ENCODE peak calls at places on chromosomes 3 and 15, in eight cellular contexts. A is ovary; U is IMR-90; O is uterus; K is hepatocyte; I is CD8-positive, alpha-beta T cell; C is A673; J is sigmoid colon. Q is an unnamed sample.

GRCh38 chr15:72835289-72835890 is 51.8 kb upstream of the ADPGK start:
- DNase-seq in A (no peak), U (no peak), O (no peak), K (peak; percentile 44), I (no peak), C (peak; percentile 46), J (no peak), Q (peak; percentile 13)

GRCh38 chr15:98725874-98726273 is 77.5 kb downstream of the IGF1R start:
- DNase-seq in A (no peak), U (no peak), O (no peak), K (no peak), I (no peak), C (no peak), J (no peak), Q (no peak)

GRCh38 chr3:161067346-161067745 is 37.8 kb downstream of the B3GALNT1 start:
- DNase-seq in A (no peak), U (no peak), O (no peak), K (no peak), I (no peak), C (no peak), J (no peak), Q (no peak)

GRCh38 chr3:168161696-168162095 is 66.0 kb upstream of the GOLIM4 start:
- DNase-seq in A (no peak), U (no peak), O (no peak), K (no peak), I (no peak), C (no peak), J (peak; percentile 69), Q (no peak)

GRCh38 chr15:63256433-63256884 is 20.9 kb upstream of the APH1B start:
- DNase-seq in A (no peak), U (peak; percentile 84), O (no peak), K (peak; percentile 32), I (no peak), C (peak; percentile 90), J (no peak), Q (no peak)

GRCh38 chr15:101045236-101045646 is 126.1 kb downstream of the LRRK1 start:
- DNase-seq in A (peak; percentile 57), U (peak; percentile 47), O (peak; percentile 36), K (no peak), I (no peak), C (no peak), J (peak; percentile 52), Q (peak; percentile 58)

GRCh38 chr3:55782351-55782750 is 295.2 kb upstream of the WNT5A start:
- DNase-seq in A (no peak), U (no peak), O (no peak), K (no peak), I (no peak), C (no peak), J (no peak), Q (no peak)

GRCh38 chr15:83248151-83248851 is 36.2 kb downstream of the BNC1 start:
- DNase-seq in A (no peak), U (peak; percentile 68), O (no peak), K (peak; percentile 80), I (no peak), C (peak; percentile 73), J (no peak), Q (no peak)

DNA sequence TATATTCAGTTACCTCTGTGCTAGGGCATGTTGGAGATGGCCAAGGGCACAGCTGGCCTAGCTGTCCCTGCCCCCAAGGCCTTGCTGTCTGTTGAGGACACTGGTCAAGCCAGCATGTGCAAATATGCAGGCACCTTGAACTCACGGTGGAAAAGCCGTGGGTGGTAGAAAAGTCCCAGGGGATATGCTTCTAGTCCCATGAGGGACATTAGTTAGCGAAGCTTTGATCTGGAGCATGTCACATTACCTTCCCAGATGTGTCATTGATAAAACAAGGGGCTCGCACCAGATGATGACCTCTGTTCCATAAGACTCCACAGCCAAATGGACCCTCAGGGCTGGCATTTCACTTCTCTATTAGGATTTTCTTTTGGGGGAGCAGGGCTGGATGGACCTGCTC is 14.2 kb upstream of the TMEM158 start:
- DNase-seq in A (no peak), U (no peak), O (no peak), K (no peak), I (no peak), C (no peak), J (no peak), Q (no peak)
- H3K4me3 ChIP-seq in A (no peak overlapping the region), U (no peak overlapping the region), O (no peak overlapping the region), K (no peak overlapping the region), I (no peak overlapping the region), C (no peak overlapping the region), J (no peak overlapping the region), Q (no peak overlapping the region)

DNA sequence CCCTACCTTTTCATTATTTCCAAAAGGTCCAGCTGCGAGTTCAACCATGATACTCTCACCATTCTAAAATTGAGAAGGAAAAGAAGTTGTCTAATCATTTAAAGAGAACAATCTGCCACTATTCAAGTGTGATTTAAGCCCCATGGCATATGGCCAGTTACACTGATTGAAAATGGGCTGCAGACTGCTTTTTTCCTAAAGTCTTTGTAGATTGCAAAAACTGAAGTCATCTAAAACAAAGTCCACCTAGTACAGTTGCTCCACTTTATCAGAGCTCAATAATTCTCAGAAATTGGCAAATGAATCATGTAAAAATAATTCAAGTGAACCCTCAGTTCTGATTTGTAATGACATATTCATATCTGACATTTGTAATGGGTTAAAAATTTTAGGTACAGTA is 39.2 kb downstream of the SPPL2A start:
- DNase-seq in A (no peak), U (no peak), O (no peak), K (no peak), I (no peak), C (no peak), J (no peak), Q (no peak)
- H3K27me3 ChIP-seq in A (no peaks in the 10 kb centered on the region), U (no peaks in the 10 kb centered on the region), O (no peaks in the 10 kb centered on the region), K (no peaks in the 10 kb centered on the region), I (no peaks in the 10 kb centered on the region), C (no peaks in the 10 kb centered on the region), J (no peaks in the 10 kb centered on the region), Q (no peaks in the 10 kb centered on the region)

GRCh38 chr3:114760679-114761078 is 386.4 kb downstream of the ZBTB20 start:
- DNase-seq in A (no peak), U (no peak), O (no peak), K (no peak), I (no peak), C (no peak), J (no peak), Q (no peak)

GRCh38 chr3:114756506-114757279 is 390.4 kb downstream of the ZBTB20 start:
- DNase-seq in A (no peak), U (peak; percentile 56), O (no peak), K (no peak), I (no peak), C (no peak), J (peak; percentile 68), Q (no peak)

GRCh38 chr3:114762144-114762543 is 384.9 kb downstream of the ZBTB20 start:
- DNase-seq in A (no peak), U (no peak), O (no peak), K (no peak), I (no peak), C (no peak), J (no peak), Q (no peak)

GRCh38 chr3:114764056-114764492 is 383.0 kb downstream of the ZBTB20 start:
- DNase-seq in A (no peak), U (peak; percentile 28), O (no peak), K (no peak), I (no peak), C (peak; percentile 4), J (no peak), Q (no peak)

DNA sequence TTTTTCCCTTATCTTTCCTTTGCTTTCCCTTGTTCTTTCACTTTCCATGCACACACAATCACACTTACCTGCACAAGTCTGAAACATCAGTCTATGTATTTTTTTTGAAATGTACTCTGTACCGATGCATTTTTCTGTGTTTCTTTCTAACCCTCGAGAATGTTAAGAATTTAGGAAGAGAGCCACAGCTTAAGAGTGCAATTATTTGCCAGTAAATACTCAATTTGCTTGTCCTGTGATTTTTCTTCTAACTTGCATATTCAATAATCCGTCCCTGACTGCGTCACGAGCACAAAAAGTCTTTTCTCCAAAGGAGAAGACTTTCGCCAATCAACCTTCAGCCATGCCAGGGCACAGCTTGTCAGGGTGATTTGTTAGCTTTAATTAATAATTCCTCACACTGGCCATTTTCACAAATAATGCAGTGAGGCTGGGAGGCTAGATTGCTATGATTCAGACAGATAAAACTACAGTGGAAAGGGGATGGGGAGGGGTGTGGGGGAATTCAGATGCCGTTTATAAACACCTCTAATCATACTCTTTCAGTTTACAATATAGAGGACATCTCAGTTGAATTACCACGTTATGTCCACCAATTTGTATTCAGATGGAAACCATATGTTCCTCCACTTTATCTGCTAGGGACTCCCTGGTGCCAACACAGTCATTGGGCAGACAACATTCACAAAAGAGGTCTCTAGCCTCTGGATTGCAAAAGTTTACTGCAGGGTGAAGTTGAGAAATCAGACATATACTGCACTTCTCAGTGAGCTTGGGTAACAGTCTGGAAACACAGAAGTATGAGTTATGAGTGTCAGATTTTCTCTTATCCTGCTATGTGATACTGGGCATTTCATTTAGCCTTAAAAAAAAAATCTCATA is 388.0 kb downstream of the ZBTB20 start:
- DNase-seq in A (no peak), U (peak; percentile 59), O (no peak), K (peak; percentile 11), I (no peak), C (peak; percentile 26), J (no peak), Q (no peak)
- H3K4me3 ChIP-seq in A (peak overlapping the region; percentile 36), U (peak overlapping the region; percentile 25), O (peak overlapping the region; percentile 32), K (peak overlapping the region; percentile 4), I (no peak overlapping the region), C (no peak overlapping the region), J (peak overlapping the region; percentile 1), Q (no peak overlapping the region)

GRCh38 chr3:73472429-73472828 is 152.3 kb downstream of the PDZRN3 start:
- DNase-seq in A (no peak), U (no peak), O (no peak), K (no peak), I (no peak), C (no peak), J (no peak), Q (no peak)

GRCh38 chr3:73469331-73469730 is 155.4 kb downstream of the PDZRN3 start:
- DNase-seq in A (no peak), U (no peak), O (no peak), K (no peak), I (no peak), C (no peak), J (no peak), Q (no peak)

GRCh38 chr3:73473578-73474448 is 150.9 kb downstream of the PDZRN3 start:
- DNase-seq in A (no peak), U (no peak), O (no peak), K (no peak), I (no peak), C (no peak), J (no peak), Q (no peak)

GRCh38 chr3:73471986-73472385 is 152.8 kb downstream of the PDZRN3 start:
- DNase-seq in A (no peak), U (no peak), O (no peak), K (no peak), I (no peak), C (no peak), J (no peak), Q (no peak)

DNA sequence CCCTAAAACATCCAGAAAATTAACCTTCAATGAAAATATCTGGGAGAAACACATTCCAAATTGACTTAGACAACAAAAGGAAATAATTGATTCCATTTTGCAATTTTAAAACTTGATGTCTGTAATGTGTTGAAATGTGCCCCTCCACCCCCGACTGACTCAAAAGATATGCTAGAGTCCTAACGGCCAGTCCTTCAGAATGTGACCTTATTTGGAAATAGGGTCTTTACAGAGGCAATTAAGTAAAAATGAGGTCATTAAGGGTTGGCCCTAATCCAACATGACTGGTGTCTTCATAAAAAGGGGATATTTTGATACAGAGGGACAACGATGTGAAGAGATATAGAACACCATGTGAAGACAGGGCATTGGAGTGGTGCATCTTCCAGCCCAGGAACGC is 153.9 kb downstream of the PDZRN3 start:
- DNase-seq in A (no peak), U (no peak), O (no peak), K (no peak), I (no peak), C (no peak), J (no peak), Q (no peak)
- H3K27me3 ChIP-seq in A (no peaks in the 10 kb centered on the region), U (no peaks in the 10 kb centered on the region), O (no peaks in the 10 kb centered on the region), K (no peaks in the 10 kb centered on the region), I (no peaks in the 10 kb centered on the region), C (no peaks in the 10 kb centered on the region), J (no peaks in the 10 kb centered on the region), Q (no peaks in the 10 kb centered on the region)

Q was measured in RWPE2.